ENCODE peak calls at places on chromosomes 7 and 10, in four cellular contexts. I is H1, L is GM12878, R is HepG2. K is an unnamed sample.

GRCh38 chr7:115561341-115562110 is 469.0 kb downstream of the TFEC start:
- DNase-seq in I (no peak), L (no peak), R (no peak), K (no peak)

GRCh38 chr7:83835424-83835823 is 186.5 kb upstream of the SEMA3E start:
- DNase-seq in I (no peak), L (no peak), R (no peak), K (no peak)

GRCh38 chr7:16754869-16755317 is 1.3 kb downstream of the TSPAN13 start:
- DNase-seq in I (no peak), L (no peak), R (no peak), K (no peak)

GRCh38 chr10:102647433-102648268 is 3.4 kb downstream of the TRIM8 start:
- DNase-seq in I (no peak), L (no peak), R (no peak), K (no peak)

GRCh38 chr10:3741688-3742461 is 43.1 kb downstream of the KLF6 start:
- DNase-seq in I (no peak), L (no peak), R (no peak), K (no peak)

GRCh38 chr10:78464856-78465221 is 431.2 kb downstream of the RPS24 start:
- DNase-seq in I (no peak), L (no peak), R (no peak), K (no peak)

GRCh38 chr10:1048732-1049424 is at the start of gene IDI1:
- DNase-seq in I (peak), L (peak), R (peak), K (peak)

GRCh38 chr7:54788664-54789063 is 29.7 kb upstream of the SEC61G start:
- DNase-seq in I (no peak), L (peak), R (peak), K (peak)

GRCh38 chr10:44385726-44386438 is 985 bp upstream of the CXCL12 start:
- DNase-seq in I (peak), L (no peak), R (no peak), K (no peak)

GRCh38 chr7:67937717-67938191 is 941.1 kb downstream of the TYW1 start:
- DNase-seq in I (no peak), L (no peak), R (no peak), K (peak)

GRCh38 chr10:47092822-47093221 is 181.6 kb downstream of the PTPN20 start:
- DNase-seq in I (no peak), L (no peak), R (no peak), K (no peak)

GRCh38 chr10:76035010-76035727 is 603.7 kb downstream of the LRMDA start:
- DNase-seq in I (no peak), L (no peak), R (no peak), K (no peak)

GRCh38 chr10:14707441-14707840 is 67.3 kb downstream of the FAM107B start:
- DNase-seq in I (no peak), L (no peak), R (no peak), K (no peak)

GRCh38 chr7:126842451-126842850 is 410.3 kb downstream of the GRM8 start:
- DNase-seq in I (no peak), L (no peak), R (no peak), K (no peak)

GRCh38 chr7:126838194-126838593 is 414.5 kb downstream of the GRM8 start:
- DNase-seq in I (no peak), L (no peak), R (no peak), K (no peak)

GRCh38 chr7:126839624-126840023 is 413.1 kb downstream of the GRM8 start:
- DNase-seq in I (no peak), L (no peak), R (no peak), K (no peak)

GRCh38 chr7:126843883-126844282 is 408.9 kb downstream of the GRM8 start:
- DNase-seq in I (no peak), L (no peak), R (no peak), K (no peak)

DNA sequence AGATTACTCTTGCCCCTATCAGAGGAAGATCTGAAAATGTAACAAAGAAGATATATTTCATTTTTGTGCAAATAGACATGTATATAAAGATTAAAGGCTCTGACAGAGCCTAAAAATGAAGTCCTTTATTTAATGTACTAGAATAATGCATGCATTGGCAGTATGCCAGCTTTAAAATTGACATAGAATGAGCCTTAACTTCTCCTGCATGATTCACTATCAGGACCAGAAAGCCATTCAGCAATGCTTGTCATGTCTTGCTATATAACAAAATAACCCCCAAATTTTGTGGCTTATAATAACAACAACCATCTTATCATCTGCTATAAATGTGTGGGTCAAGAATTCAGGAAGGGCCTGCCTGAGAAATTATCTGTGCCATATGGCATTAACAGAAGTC is 411.9 kb downstream of the GRM8 start:
- DNase-seq in I (no peak), L (no peak), R (no peak), K (no peak)
- H3K9ac ChIP-seq in I (no peak), L (no peak), R (no peak), K (no peak)

DNA sequence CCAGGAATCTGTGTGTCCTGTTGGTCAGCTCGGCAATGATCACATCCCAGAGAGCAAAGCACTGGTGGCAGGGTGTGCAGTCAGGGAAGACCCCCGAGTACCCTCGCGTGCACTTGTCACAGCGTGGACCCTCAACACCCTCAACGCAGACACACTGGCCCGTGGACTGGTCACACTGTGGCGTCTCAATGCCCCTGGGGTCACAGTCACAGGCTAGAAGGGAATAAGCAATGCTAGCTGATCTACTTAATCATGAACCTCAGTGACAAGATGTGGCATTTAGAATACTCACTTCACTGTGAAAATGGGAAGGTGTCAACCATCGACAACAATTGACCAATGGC is 49.1 kb downstream of the DLD start:
- DNase-seq in I (no peak), L (no peak), R (no peak), K (no peak)
- H3K4me3 ChIP-seq in I (no peak), L (no peak), R (no peak), K (no peak)

GRCh38 chr10:70559861-70560260 is 42.7 kb downstream of the PRF1 start:
- DNase-seq in I (no peak), L (no peak), R (no peak), K (no peak)

GRCh38 chr10:70558295-70558694 is 44.2 kb downstream of the PRF1 start:
- DNase-seq in I (no peak), L (no peak), R (no peak), K (no peak)

GRCh38 chr10:70557876-70558275 is 44.7 kb downstream of the PRF1 start:
- DNase-seq in I (no peak), L (no peak), R (no peak), K (no peak)

GRCh38 chr10:70560511-70560931 is 42.0 kb downstream of the PRF1 start:
- DNase-seq in I (no peak), L (no peak), R (no peak), K (no peak)

DNA sequence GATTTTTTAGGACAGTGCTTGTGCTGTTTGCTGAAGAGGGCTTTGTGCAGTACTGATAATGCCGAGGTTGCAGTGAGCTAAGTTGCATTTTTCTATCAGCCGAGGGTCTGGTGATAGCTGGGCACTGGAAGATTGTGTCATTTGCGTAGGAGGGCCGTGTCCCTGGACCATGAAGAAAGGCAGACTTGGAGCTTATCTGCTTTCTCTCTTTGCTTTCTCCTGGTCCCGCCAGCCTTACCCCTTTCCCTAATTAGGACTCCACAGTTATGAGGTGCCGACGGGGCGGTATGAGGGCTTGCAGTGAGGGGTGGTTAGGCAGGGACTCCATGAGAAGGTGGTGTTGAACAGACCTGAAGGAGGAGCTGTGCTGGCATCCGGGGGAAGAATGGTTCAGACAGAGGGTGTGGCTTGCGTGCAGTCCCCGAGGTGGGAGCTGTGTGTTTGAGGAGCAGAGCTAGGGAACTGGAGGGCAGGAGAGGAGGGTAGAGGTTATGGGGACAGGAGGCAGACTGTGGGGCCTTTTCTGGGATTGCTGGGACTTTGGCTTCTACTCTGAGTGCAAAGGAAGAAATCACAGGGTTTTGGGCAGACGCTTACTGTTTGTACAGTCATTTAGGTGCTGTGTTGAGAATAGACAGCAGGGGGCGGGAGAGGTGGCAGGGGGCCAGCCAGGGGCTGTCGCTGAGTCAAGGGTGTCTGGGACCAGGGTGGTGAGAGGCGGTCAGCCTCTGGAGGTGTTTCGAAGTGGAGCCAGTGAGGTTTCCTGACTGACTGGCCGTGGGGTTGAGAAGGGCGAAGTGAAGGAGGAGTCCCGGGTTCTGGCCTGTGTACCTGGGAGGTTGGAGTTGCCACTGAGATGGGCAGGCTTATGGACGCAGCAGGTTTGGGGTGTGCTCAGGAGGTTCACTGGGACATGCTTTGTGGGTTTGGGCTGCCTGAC is 43.4 kb downstream of the PRF1 start:
- DNase-seq in I (peak), L (no peak), R (peak), K (no peak)
- TF ChIP-seq SUZ12 in I (no peak), L (no peak), R (no peak), K (no peak)

DNA sequence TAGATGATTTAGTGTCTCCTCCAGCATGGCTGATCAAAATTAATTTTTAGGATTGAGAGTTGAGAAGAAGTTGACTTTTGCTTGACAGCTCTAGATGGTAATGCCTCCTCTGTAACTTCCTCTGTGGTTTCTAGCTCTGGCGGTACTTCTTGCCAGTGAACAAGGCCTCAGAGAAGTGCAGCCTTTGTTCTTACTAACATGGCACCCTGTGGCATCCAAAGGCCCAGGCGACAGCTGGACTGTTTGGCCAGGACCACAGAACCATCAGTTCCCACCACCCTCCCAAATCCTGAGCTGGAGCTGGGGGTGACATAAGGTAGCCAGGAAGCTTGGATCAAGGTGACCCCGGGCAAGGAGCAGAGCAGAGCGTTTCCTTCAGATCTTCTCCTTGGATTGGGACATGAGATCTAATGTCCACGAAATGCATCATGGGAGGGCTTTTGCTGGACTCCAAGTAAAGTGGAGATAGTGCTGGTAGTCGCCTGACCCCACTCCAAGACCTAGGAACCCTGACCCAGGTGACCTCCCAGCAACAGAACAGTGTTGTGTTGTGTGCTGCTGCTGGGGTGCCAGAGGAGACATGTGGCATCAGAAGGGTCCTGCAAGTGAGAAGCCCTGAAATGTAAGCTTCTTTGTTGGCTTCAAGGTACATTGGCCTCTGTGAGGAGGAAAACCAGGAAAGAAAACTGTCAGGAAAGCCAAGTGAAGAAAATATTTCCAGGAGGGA is 41.8 kb downstream of the APBB1IP start:
- DNase-seq in I (no peak), L (no peak), R (no peak), K (no peak)
- H3K9ac ChIP-seq in I (no peak), L (peak), R (no peak), K (no peak)

GRCh38 chr7:6178273-6179029 is 94.0 kb downstream of the CYTH3 start:
- DNase-seq in I (no peak), L (no peak), R (no peak), K (no peak)
- H3K4me3 ChIP-seq in I (no peak), L (no peak), R (no peak), K (no peak)

GRCh38 chr10:20986049-20986448 is 88.9 kb upstream of the NEBL start:
- DNase-seq in I (no peak), L (no peak), R (peak), K (no peak)

GRCh38 chr10:20981419-20981953 is 84.4 kb upstream of the NEBL start:
- DNase-seq in I (no peak), L (no peak), R (no peak), K (no peak)

GRCh38 chr10:20990604-20991003 is 93.5 kb upstream of the NEBL start:
- DNase-seq in I (no peak), L (no peak), R (no peak), K (no peak)

GRCh38 chr10:20988357-20988983 is 91.4 kb upstream of the NEBL start:
- DNase-seq in I (no peak), L (no peak), R (peak), K (no peak)

GRCh38 chr10:20984632-20985031 is 87.5 kb upstream of the NEBL start:
- DNase-seq in I (no peak), L (no peak), R (no peak), K (no peak)
- TF ChIP-seq SUZ12 in I (no peak), L (no peak), R (no peak), K (no peak)

GRCh38 chr7:523436-524336 is 4.0 kb upstream of the PDGFA start:
- DNase-seq in I (no peak), L (no peak), R (no peak), K (no peak)

GRCh38 chr7:522938-523289 is 3.3 kb upstream of the PDGFA start:
- DNase-seq in I (no peak), L (no peak), R (no peak), K (no peak)

GRCh38 chr7:521221-522070 is 1.8 kb upstream of the PDGFA start:
- DNase-seq in I (peak), L (no peak), R (no peak), K (no peak)

GRCh38 chr7:520503-521161 is 986 bp upstream of the PDGFA start:
- DNase-seq in I (peak), L (no peak), R (no peak), K (no peak)

DNA sequence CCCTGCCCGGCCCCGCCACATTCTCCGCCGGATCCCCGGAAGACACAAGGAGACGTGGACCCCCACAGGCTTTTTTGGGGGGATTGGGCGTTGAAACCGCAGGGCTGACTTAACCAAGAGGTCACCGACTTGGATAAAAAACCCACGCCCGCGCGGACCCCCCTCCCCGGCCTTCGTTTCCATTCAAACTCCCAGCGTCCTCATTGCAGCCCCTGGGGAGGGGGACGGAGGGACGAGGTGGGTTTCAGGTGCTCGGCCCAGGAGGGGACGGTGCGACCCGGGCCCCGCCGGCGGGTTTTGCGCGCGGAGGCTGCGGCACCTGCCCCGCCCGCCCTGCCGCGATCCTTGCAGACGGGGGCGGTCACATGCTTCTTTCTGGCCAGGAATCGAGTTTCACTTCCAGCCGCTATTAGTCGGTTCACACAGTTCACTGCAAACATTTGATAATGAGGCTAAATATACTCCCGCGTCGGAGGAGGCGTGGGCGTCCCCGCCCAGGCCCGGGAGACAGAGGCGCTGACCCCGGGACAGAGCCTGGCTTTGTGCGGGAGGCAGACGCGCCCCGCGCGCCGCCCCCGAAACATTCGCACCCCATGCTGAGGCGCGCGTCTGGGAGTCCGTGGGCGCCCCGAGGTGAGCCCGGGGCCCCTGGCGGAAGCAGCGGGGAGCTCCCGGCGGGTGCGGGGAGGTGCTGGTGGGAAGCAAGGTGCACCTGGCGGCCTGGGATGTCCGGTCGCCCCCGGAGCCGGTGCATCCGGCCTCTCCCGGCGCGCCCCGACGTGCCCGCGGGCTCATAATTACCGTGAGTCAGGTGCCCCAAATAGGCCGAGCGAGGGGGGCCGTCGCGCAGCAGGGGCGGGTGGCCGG is 2.7 kb upstream of the PDGFA start:
- DNase-seq in I (no peak), L (peak), R (no peak), K (no peak)
- H3K9ac ChIP-seq in I (no peak), L (no peak), R (no peak), K (peak)